ENCODE peak calls at places on chromosome 16, in ten cellular contexts. One of them, this sample, is unnamed.

GRCh38 chr16:4651842-4652241 is 27.2 kb downstream of the MGRN1 start:
- DNase-seq in cardiac muscle cell: no peak
- DNase-seq in CD8-positive, alpha-beta T cell: no peak
- DNase-seq in heart right ventricle: no peak
- DNase-seq in ascending aorta: no peak
- DNase-seq in H1: no peak
- DNase-seq in H9: no peak
- DNase-seq in left ventricle myocardium inferior: no peak
- DNase-seq in IMR-90: no peak
- DNase-seq in A549: no peak
- DNase-seq in this sample: no peak

GRCh38 chr16:49440156-49441065 is 66.8 kb downstream of the C16orf78 start:
- DNase-seq in A549: no peak
- DNase-seq in H9: no peak
- DNase-seq in CD8-positive, alpha-beta T cell: no peak
- DNase-seq in IMR-90: no peak
- DNase-seq in ascending aorta: no peak
- DNase-seq in heart right ventricle: no peak
- DNase-seq in cardiac muscle cell: no peak
- DNase-seq in left ventricle myocardium inferior: no peak
- DNase-seq in H1: no peak
- DNase-seq in this sample: no peak

GRCh38 chr16:4572715-4573114 is 16.6 kb downstream of the C16orf96 start:
- DNase-seq in H9: no peak
- DNase-seq in IMR-90: no peak
- DNase-seq in ascending aorta: no peak
- DNase-seq in H1: no peak
- DNase-seq in left ventricle myocardium inferior: peak
- DNase-seq in A549: no peak
- DNase-seq in cardiac muscle cell: no peak
- DNase-seq in CD8-positive, alpha-beta T cell: no peak
- DNase-seq in heart right ventricle: no peak
- DNase-seq in this sample: no peak

GRCh38 chr16:1812732-1813163 is 13.9 kb downstream of the HAGH start:
- DNase-seq in left ventricle myocardium inferior: peak
- DNase-seq in H9: peak
- DNase-seq in IMR-90: peak
- DNase-seq in H1: no peak
- DNase-seq in CD8-positive, alpha-beta T cell: no peak
- DNase-seq in heart right ventricle: peak
- DNase-seq in A549: peak
- DNase-seq in cardiac muscle cell: peak
- DNase-seq in ascending aorta: no peak
- DNase-seq in this sample: peak

GRCh38 chr16:29029168-29029994 is 44.5 kb downstream of the LAT start:
- DNase-seq in cardiac muscle cell: peak
- DNase-seq in ascending aorta: peak
- DNase-seq in H1: peak
- DNase-seq in CD8-positive, alpha-beta T cell: no peak
- DNase-seq in A549: peak
- DNase-seq in left ventricle myocardium inferior: no peak
- DNase-seq in heart right ventricle: no peak
- DNase-seq in H9: peak
- DNase-seq in IMR-90: peak
- DNase-seq in this sample: peak

GRCh38 chr16:6645758-6646423 is 686.8 kb upstream of the RBFOX1 start:
- DNase-seq in A549: no peak
- DNase-seq in H1: no peak
- DNase-seq in IMR-90: no peak
- DNase-seq in ascending aorta: no peak
- DNase-seq in CD8-positive, alpha-beta T cell: no peak
- DNase-seq in left ventricle myocardium inferior: no peak
- DNase-seq in H9: no peak
- DNase-seq in cardiac muscle cell: no peak
- DNase-seq in heart right ventricle: no peak
- DNase-seq in this sample: no peak

GRCh38 chr16:75506567-75506966 is 11.3 kb upstream of the CHST6 start:
- DNase-seq in ascending aorta: peak
- DNase-seq in H1: no peak
- DNase-seq in A549: peak
- DNase-seq in left ventricle myocardium inferior: no peak
- DNase-seq in CD8-positive, alpha-beta T cell: no peak
- DNase-seq in cardiac muscle cell: no peak
- DNase-seq in H9: no peak
- DNase-seq in heart right ventricle: no peak
- DNase-seq in IMR-90: peak
- DNase-seq in this sample: no peak

GRCh38 chr16:17474037-17474436 is 3.3 kb upstream of the XYLT1 start:
- DNase-seq in ascending aorta: no peak
- DNase-seq in H9: no peak
- DNase-seq in A549: no peak
- DNase-seq in left ventricle myocardium inferior: no peak
- DNase-seq in cardiac muscle cell: no peak
- DNase-seq in CD8-positive, alpha-beta T cell: no peak
- DNase-seq in H1: no peak
- DNase-seq in IMR-90: no peak
- DNase-seq in heart right ventricle: no peak
- DNase-seq in this sample: no peak

GRCh38 chr16:24208710-24209109 is 47.4 kb upstream of the CACNG3 start:
- DNase-seq in ascending aorta: no peak
- DNase-seq in cardiac muscle cell: peak
- DNase-seq in IMR-90: no peak
- DNase-seq in left ventricle myocardium inferior: no peak
- DNase-seq in A549: no peak
- DNase-seq in H1: no peak
- DNase-seq in heart right ventricle: no peak
- DNase-seq in CD8-positive, alpha-beta T cell: no peak
- DNase-seq in H9: peak
- DNase-seq in this sample: no peak

GRCh38 chr16:23469814-23470213 is 16.8 kb upstream of the COG7 start:
- DNase-seq in CD8-positive, alpha-beta T cell: no peak
- DNase-seq in cardiac muscle cell: no peak
- DNase-seq in H9: no peak
- DNase-seq in left ventricle myocardium inferior: no peak
- DNase-seq in H1: no peak
- DNase-seq in IMR-90: peak
- DNase-seq in ascending aorta: no peak
- DNase-seq in A549: peak
- DNase-seq in heart right ventricle: no peak
- DNase-seq in this sample: no peak

GRCh38 chr16:85752511-85753420 is 1.9 kb upstream of the C16orf74 start:
- DNase-seq in CD8-positive, alpha-beta T cell: no peak
- DNase-seq in IMR-90: peak
- DNase-seq in A549: no peak
- DNase-seq in cardiac muscle cell: peak
- DNase-seq in left ventricle myocardium inferior: peak
- DNase-seq in heart right ventricle: peak
- DNase-seq in H1: no peak
- DNase-seq in H9: peak
- DNase-seq in ascending aorta: no peak
- DNase-seq in this sample: no peak

GRCh38 chr16:55725055-55725777 is 69.4 kb downstream of the SLC6A2 start:
- DNase-seq in left ventricle myocardium inferior: no peak
- DNase-seq in heart right ventricle: no peak
- DNase-seq in A549: no peak
- DNase-seq in ascending aorta: no peak
- DNase-seq in IMR-90: no peak
- DNase-seq in cardiac muscle cell: no peak
- DNase-seq in CD8-positive, alpha-beta T cell: no peak
- DNase-seq in H1: no peak
- DNase-seq in H9: no peak
- DNase-seq in this sample: no peak

GRCh38 chr16:15542261-15542660 is 100.7 kb downstream of the MARF1 start:
- DNase-seq in A549: no peak
- DNase-seq in IMR-90: no peak
- DNase-seq in H1: peak
- DNase-seq in cardiac muscle cell: no peak
- DNase-seq in CD8-positive, alpha-beta T cell: no peak
- DNase-seq in ascending aorta: no peak
- DNase-seq in heart right ventricle: no peak
- DNase-seq in H9: peak
- DNase-seq in left ventricle myocardium inferior: no peak
- DNase-seq in this sample: no peak

GRCh38 chr16:15544405-15544804 is 98.5 kb downstream of the MARF1 start:
- DNase-seq in IMR-90: no peak
- DNase-seq in ascending aorta: no peak
- DNase-seq in left ventricle myocardium inferior: no peak
- DNase-seq in A549: no peak
- DNase-seq in CD8-positive, alpha-beta T cell: no peak
- DNase-seq in H1: no peak
- DNase-seq in H9: no peak
- DNase-seq in heart right ventricle: no peak
- DNase-seq in cardiac muscle cell: no peak
- DNase-seq in this sample: no peak

GRCh38 chr16:15545544-15545943 is 97.4 kb downstream of the MARF1 start:
- DNase-seq in ascending aorta: no peak
- DNase-seq in cardiac muscle cell: no peak
- DNase-seq in H9: no peak
- DNase-seq in left ventricle myocardium inferior: no peak
- DNase-seq in A549: no peak
- DNase-seq in heart right ventricle: no peak
- DNase-seq in CD8-positive, alpha-beta T cell: no peak
- DNase-seq in H1: no peak
- DNase-seq in IMR-90: no peak
- DNase-seq in this sample: no peak

GRCh38 chr16:15539197-15539596 is 103.8 kb downstream of the MARF1 start:
- DNase-seq in IMR-90: no peak
- DNase-seq in left ventricle myocardium inferior: no peak
- DNase-seq in H9: peak
- DNase-seq in A549: no peak
- DNase-seq in ascending aorta: no peak
- DNase-seq in CD8-positive, alpha-beta T cell: no peak
- DNase-seq in cardiac muscle cell: peak
- DNase-seq in heart right ventricle: no peak
- DNase-seq in H1: no peak
- DNase-seq in this sample: no peak

GRCh38 chr16:15542734-15543347 is 100.1 kb downstream of the MARF1 start:
- DNase-seq in ascending aorta: no peak
- DNase-seq in cardiac muscle cell: no peak
- DNase-seq in CD8-positive, alpha-beta T cell: no peak
- DNase-seq in H9: no peak
- DNase-seq in heart right ventricle: no peak
- DNase-seq in left ventricle myocardium inferior: no peak
- DNase-seq in IMR-90: no peak
- DNase-seq in H1: no peak
- DNase-seq in A549: no peak
- DNase-seq in this sample: no peak
- H3K27ac ChIP-seq in ascending aorta: no peak
- H3K27ac ChIP-seq in cardiac muscle cell: no peak
- H3K27ac ChIP-seq in CD8-positive, alpha-beta T cell: no peak
- H3K27ac ChIP-seq in H9: no peak
- H3K27ac ChIP-seq in heart right ventricle: no peak
- H3K27ac ChIP-seq in left ventricle myocardium inferior: no peak
- H3K27ac ChIP-seq in IMR-90: no peak
- H3K27ac ChIP-seq in H1: no peak
- H3K27ac ChIP-seq in A549: peak
- H3K27ac ChIP-seq in this sample: no peak

GRCh38 chr16:10892782-10893181 is 15.8 kb downstream of the CIITA start:
- DNase-seq in ascending aorta: no peak
- DNase-seq in CD8-positive, alpha-beta T cell: no peak
- DNase-seq in A549: no peak
- DNase-seq in cardiac muscle cell: no peak
- DNase-seq in IMR-90: no peak
- DNase-seq in heart right ventricle: no peak
- DNase-seq in H1: no peak
- DNase-seq in H9: no peak
- DNase-seq in left ventricle myocardium inferior: no peak
- DNase-seq in this sample: no peak
- TF ChIP-seq CTCF in ascending aorta: no peak
- TF ChIP-seq CTCF in CD8-positive, alpha-beta T cell: no peak
- TF ChIP-seq CTCF in A549: no peak
- TF ChIP-seq CTCF in cardiac muscle cell: no peak
- TF ChIP-seq CTCF in IMR-90: no peak
- TF ChIP-seq CTCF in heart right ventricle: no peak
- TF ChIP-seq CTCF in H1: no peak
- TF ChIP-seq CTCF in H9: no peak
- TF ChIP-seq CTCF in left ventricle myocardium inferior: no peak
- TF ChIP-seq CTCF in this sample: no peak

DNA sequence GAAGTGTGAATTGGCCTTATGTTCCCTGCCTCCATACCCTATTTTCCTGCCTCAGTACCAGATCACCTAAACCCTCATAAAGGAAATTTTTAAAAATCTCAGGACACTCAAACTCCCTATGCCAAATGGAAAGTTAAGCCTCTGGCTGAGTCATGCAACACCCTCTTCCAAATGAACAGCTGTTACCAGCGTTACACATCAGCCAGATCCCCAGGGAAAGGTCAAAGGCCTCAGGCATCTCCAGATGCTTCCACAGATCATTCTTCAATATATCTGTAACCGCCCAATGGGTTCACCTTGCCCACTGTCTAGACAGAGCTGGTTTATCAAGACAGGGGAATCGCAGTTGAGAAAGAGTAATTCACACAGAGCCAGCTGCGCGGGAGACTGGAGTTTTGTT is 29.0 kb upstream of the SHCBP1 start:
- DNase-seq in IMR-90: peak
- DNase-seq in cardiac muscle cell: no peak
- DNase-seq in A549: no peak
- DNase-seq in heart right ventricle: no peak
- DNase-seq in CD8-positive, alpha-beta T cell: no peak
- DNase-seq in ascending aorta: peak
- DNase-seq in H9: no peak
- DNase-seq in H1: no peak
- DNase-seq in left ventricle myocardium inferior: no peak
- DNase-seq in this sample: no peak
- H3K27ac ChIP-seq in IMR-90: peak
- H3K27ac ChIP-seq in cardiac muscle cell: no peak
- H3K27ac ChIP-seq in A549: no peak
- H3K27ac ChIP-seq in heart right ventricle: no peak
- H3K27ac ChIP-seq in CD8-positive, alpha-beta T cell: no peak
- H3K27ac ChIP-seq in ascending aorta: no peak
- H3K27ac ChIP-seq in H9: no peak
- H3K27ac ChIP-seq in H1: no peak
- H3K27ac ChIP-seq in left ventricle myocardium inferior: peak
- H3K27ac ChIP-seq in this sample: no peak

DNA sequence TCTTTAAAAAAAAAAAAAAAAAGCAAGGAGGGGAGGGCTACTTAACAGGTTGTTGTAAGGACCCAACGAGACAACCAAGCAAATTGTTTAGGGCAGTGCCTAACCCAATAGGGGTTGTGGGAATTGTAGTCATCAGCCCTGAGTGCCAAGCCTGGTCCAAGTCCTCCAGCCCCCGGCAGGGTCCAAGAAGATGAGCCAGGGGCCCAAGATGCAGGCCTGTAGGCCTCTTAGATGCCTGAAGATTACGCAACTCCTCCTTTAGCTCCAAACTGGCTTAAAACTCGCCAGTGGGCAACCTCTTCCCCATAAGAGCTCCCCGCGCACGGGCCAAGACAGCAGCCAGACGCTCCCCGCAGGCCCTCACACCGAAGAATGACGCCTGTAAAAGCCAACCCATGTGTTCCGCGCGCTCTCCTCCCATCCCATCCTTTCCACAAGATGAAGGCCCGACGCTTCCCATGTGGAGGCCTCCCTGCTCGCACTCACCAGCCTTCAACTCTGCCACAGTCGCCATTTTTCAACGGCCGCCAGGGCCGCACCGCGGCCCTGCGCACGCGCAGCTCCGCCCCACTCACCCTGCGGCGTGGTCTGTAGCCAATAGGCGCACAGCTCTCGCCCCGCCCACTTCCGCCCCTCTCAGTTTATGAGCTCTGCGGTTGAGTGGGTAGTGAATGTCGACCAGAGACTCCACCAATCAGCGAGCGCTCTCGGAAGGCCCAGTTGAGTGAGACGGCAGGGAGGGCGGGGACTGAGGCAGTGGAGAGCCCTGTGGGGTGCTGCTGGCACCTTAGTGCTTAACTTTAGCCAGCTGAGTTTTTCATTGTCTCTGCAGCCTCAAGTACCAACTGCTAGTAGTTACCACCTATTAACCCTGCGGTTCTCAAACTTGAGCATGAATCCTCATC is at the start of gene CEP20:
- DNase-seq in IMR-90: peak
- DNase-seq in ascending aorta: peak
- DNase-seq in CD8-positive, alpha-beta T cell: peak
- DNase-seq in H1: peak
- DNase-seq in heart right ventricle: peak
- DNase-seq in A549: peak
- DNase-seq in H9: peak
- DNase-seq in cardiac muscle cell: peak
- DNase-seq in left ventricle myocardium inferior: peak
- DNase-seq in this sample: peak
- TF ChIP-seq CTCF in IMR-90: peak
- TF ChIP-seq CTCF in ascending aorta: peak
- TF ChIP-seq CTCF in CD8-positive, alpha-beta T cell: no peak
- TF ChIP-seq CTCF in H1: no peak
- TF ChIP-seq CTCF in heart right ventricle: no peak
- TF ChIP-seq CTCF in A549: no peak
- TF ChIP-seq CTCF in H9: peak
- TF ChIP-seq CTCF in cardiac muscle cell: peak
- TF ChIP-seq CTCF in left ventricle myocardium inferior: peak
- TF ChIP-seq CTCF in this sample: no peak